ENCODE peak calls at places on chromosome 16, in nine cellular contexts. S, V, X, W, K, N, G, J and T are unnamed samples.

GRCh38 chr16:86714166-86714565 is 135.8 kb downstream of the FOXL1 start:
- DNase-seq in J (no peak), N (no peak), S (peak), W (no peak), X (no peak), K (no peak), G (no peak), V (no peak), T (no peak)

GRCh38 chr16:65837431-65837986 is 529.0 kb upstream of the CDH5 start:
- DNase-seq in X (no peak), N (no peak), K (no peak), W (no peak), V (peak), G (no peak), J (no peak), S (no peak), T (no peak)

GRCh38 chr16:287298-287811 is 4.4 kb downstream of the PDIA2 start:
- DNase-seq in N (no peak), W (no peak), J (no peak), S (no peak), G (no peak), K (no peak), X (no peak), V (peak), T (no peak)

GRCh38 chr16:68645494-68646388 is 631 bp downstream of the CDH3 start:
- DNase-seq in G (no peak), J (no peak), V (no peak), N (no peak), X (no peak), S (no peak), W (no peak), K (peak), T (no peak)

GRCh38 chr16:27436921-27437650 is 35.1 kb downstream of the IL21R start:
- DNase-seq in V (no peak), N (no peak), S (no peak), K (no peak), W (no peak), J (no peak), G (no peak), X (no peak), T (no peak)

GRCh38 chr16:81905277-81905676 is 106.0 kb downstream of the SDR42E1 start:
- DNase-seq in J (no peak), S (no peak), V (no peak), K (no peak), G (no peak), X (no peak), W (no peak), N (no peak), T (no peak)

GRCh38 chr16:6297666-6298435 is 1034.8 kb upstream of the RBFOX1 start:
- DNase-seq in X (no peak), V (no peak), K (no peak), W (no peak), N (no peak), S (no peak), G (no peak), J (no peak), T (no peak)

GRCh38 chr16:80427800-80428199 is 113.0 kb upstream of the DYNLRB2 start:
- DNase-seq in V (no peak), X (no peak), J (no peak), K (no peak), S (no peak), W (no peak), N (no peak), G (no peak), T (no peak)

GRCh38 chr16:81810361-81810760 is 31.3 kb downstream of the PLCG2 start:
- DNase-seq in J (no peak), X (no peak), N (no peak), K (no peak), G (no peak), S (no peak), W (no peak), V (no peak), T (no peak)

GRCh38 chr16:3458278-3458851 is 14.9 kb downstream of the NAA60 start:
- DNase-seq in J (no peak), S (peak), X (no peak), W (no peak), K (no peak), V (peak), G (peak), N (peak), T (no peak)

GRCh38 chr16:3673676-3674377 is 19.3 kb downstream of the DNASE1 start:
- DNase-seq in W (no peak), S (no peak), V (no peak), X (no peak), G (no peak), K (no peak), J (no peak), N (no peak), T (no peak)

GRCh38 chr16:78571434-78571833 is 472.0 kb downstream of the WWOX start:
- DNase-seq in G (no peak), X (no peak), V (no peak), W (no peak), N (no peak), S (no peak), K (no peak), J (no peak), T (no peak)

GRCh38 chr16:78005881-78006280 is 16.5 kb upstream of the CLEC3A start:
- DNase-seq in G (no peak), S (no peak), X (no peak), V (peak), N (no peak), J (no peak), K (no peak), W (no peak), T (no peak)

GRCh38 chr16:75138636-75139035 is 9.7 kb upstream of the ZFP1 start:
- DNase-seq in K (no peak), N (no peak), V (no peak), G (peak), W (no peak), S (no peak), J (no peak), X (no peak), T (no peak)

GRCh38 chr16:86971251-86971650 is 345.9 kb downstream of the C16orf95 start:
- DNase-seq in K (peak), W (no peak), S (no peak), J (no peak), N (no peak), G (no peak), V (no peak), X (no peak), T (no peak)

GRCh38 chr16:74521691-74522090 is 85.2 kb downstream of the GLG1 start:
- DNase-seq in J (no peak), W (no peak), K (no peak), N (no peak), G (peak), S (peak), X (peak), V (no peak), T (no peak)

GRCh38 chr16:15440852-15441251 is 6.5 kb downstream of the BMERB1 start:
- DNase-seq in W (no peak), G (peak), J (no peak), K (no peak), N (no peak), X (peak), V (no peak), S (peak), T (no peak)

GRCh38 chr16:16197966-16198365 is 25.3 kb downstream of the ABCC6 start:
- DNase-seq in V (no peak), N (no peak), X (no peak), K (no peak), G (no peak), W (no peak), S (no peak), J (no peak), T (no peak)

GRCh38 chr16:17470871-17471744 is at the start of gene XYLT1:
- DNase-seq in J (no peak), S (peak), V (peak), X (peak), N (no peak), W (peak), G (peak), K (no peak), T (peak)

GRCh38 chr16:1458977-1459341 is 14.6 kb upstream of the CCDC154 start:
- DNase-seq in N (no peak), J (no peak), X (no peak), W (no peak), K (no peak), G (no peak), S (no peak), V (peak), T (peak)

GRCh38 chr16:86343111-86343642 is 167.2 kb upstream of the FOXF1 start:
- DNase-seq in G (peak), X (peak), W (peak), K (no peak), N (no peak), S (peak), V (no peak), J (no peak), T (no peak)

GRCh38 chr16:2586901-2587480 is 49.2 kb downstream of the PDPK1 start:
- DNase-seq in N (no peak), K (peak), G (no peak), S (no peak), J (no peak), W (no peak), V (no peak), X (no peak), T (no peak)

GRCh38 chr16:87342504-87342903 is 25.3 kb upstream of the C16orf95 start:
- DNase-seq in G (no peak), S (no peak), V (no peak), W (no peak), N (no peak), K (no peak), J (no peak), X (no peak), T (no peak)

GRCh38 chr16:67163903-67164558 is 514 bp upstream of the HSF4 start:
- DNase-seq in S (no peak), X (no peak), W (no peak), G (no peak), K (no peak), V (no peak), N (no peak), J (no peak), T (peak)

GRCh38 chr16:65771707-65772106 is 594.8 kb upstream of the CDH5 start:
- DNase-seq in J (no peak), K (no peak), W (no peak), G (no peak), N (no peak), X (no peak), S (no peak), V (no peak), T (no peak)

GRCh38 chr16:87254271-87254670 is 62.9 kb downstream of the C16orf95 start:
- DNase-seq in G (no peak), J (no peak), X (no peak), W (no peak), S (no peak), K (no peak), N (no peak), V (no peak), T (no peak)

GRCh38 chr16:24346734-24347133 is 90.6 kb downstream of the CACNG3 start:
- DNase-seq in X (no peak), S (no peak), G (no peak), N (no peak), V (no peak), J (no peak), K (no peak), W (no peak), T (no peak)

GRCh38 chr16:87143661-87144121 is 173.5 kb downstream of the C16orf95 start:
- DNase-seq in G (no peak), S (no peak), V (no peak), J (no peak), X (no peak), W (no peak), K (no peak), N (no peak), T (no peak)

GRCh38 chr16:66524601-66525164 is 25.2 kb downstream of the TK2 start:
- DNase-seq in N (no peak), W (peak), J (no peak), K (peak), X (no peak), S (no peak), G (no peak), V (peak), T (peak)

GRCh38 chr16:85172465-85173071 is 60.3 kb upstream of the CIBAR2 start:
- DNase-seq in W (no peak), N (peak), K (peak), X (no peak), G (no peak), S (peak), V (no peak), J (no peak), T (no peak)

GRCh38 chr16:51888021-51888420 is 658.9 kb downstream of the TOX3 start:
- DNase-seq in V (no peak), W (no peak), G (no peak), K (no peak), S (peak), N (no peak), X (peak), J (no peak), T (no peak)

GRCh38 chr16:76583466-76583865 is 306.3 kb downstream of the CNTNAP4 start:
- DNase-seq in G (peak), K (no peak), X (no peak), S (no peak), W (no peak), N (peak), V (no peak), J (no peak), T (no peak)

GRCh38 chr16:1158456-1159324 is 5.8 kb downstream of the CACNA1H start:
- DNase-seq in W (peak), G (peak), N (no peak), V (no peak), K (no peak), S (no peak), J (no peak), X (no peak), T (peak)

GRCh38 chr16:88830783-88831182 is 19.1 kb upstream of the APRT start:
- DNase-seq in X (no peak), J (no peak), V (no peak), S (no peak), W (no peak), G (no peak), N (no peak), K (no peak), T (no peak)

GRCh38 chr16:2404099-2404498 is 25.1 kb upstream of the CCNF start:
- DNase-seq in J (no peak), G (no peak), X (no peak), V (no peak), N (no peak), W (no peak), S (no peak), K (no peak), T (no peak)

GRCh38 chr16:11229906-11230305 is 26.1 kb downstream of the SOCS1 start:
- DNase-seq in W (no peak), S (no peak), G (no peak), X (no peak), J (no peak), V (no peak), N (no peak), K (no peak), T (no peak)